ENCODE peak calls at places on chromosomes 16 and 17, in six cellular contexts. T, V, L, N, E and Z are unnamed samples.

GRCh38 chr16:75385507-75386152 is 47.7 kb downstream of the CFDP1 start:
- DNase-seq in E (no peak), T (peak; percentile 88), N (no peak), V (no peak), L (peak; percentile 80), Z (peak; percentile 25)

GRCh38 chr16:17304124-17304813 is 166.5 kb downstream of the XYLT1 start:
- DNase-seq in T (peak; percentile 17), E (no peak), V (peak; percentile 77), N (no peak), L (no peak), Z (peak; percentile 87)

GRCh38 chr16:31477220-31478216 is 5.4 kb upstream of the SLC5A2 start:
- DNase-seq in E (no peak), V (peak; percentile 93), T (no peak), N (no peak), L (peak; percentile 85), Z (no peak)

GRCh38 chr17:79294459-79295071 is 219.9 kb downstream of the ENGASE start:
- DNase-seq in N (no peak), V (peak; percentile 62), T (peak; percentile 29), E (peak; percentile 75), L (peak; percentile 91), Z (peak; percentile 4)

GRCh38 chr17:56440391-56440790 is 153.1 kb upstream of the NOG start:
- DNase-seq in V (peak; percentile 59), E (no peak), N (no peak), L (no peak), T (peak; percentile 24), Z (peak; percentile 27)

GRCh38 chr16:1494129-1494640 is 1.0 kb downstream of the TELO2 start:
- DNase-seq in V (peak; percentile 59), L (peak; percentile 47), N (no peak), E (no peak), T (peak; percentile 69), Z (no peak)

GRCh38 chr16:57742543-57742942 is 7.0 kb downstream of the KATNB1 start:
- DNase-seq in V (no peak), E (no peak), L (no peak), N (no peak), T (no peak), Z (no peak)

GRCh38 chr16:8850279-8850885 is 18.4 kb downstream of the CARHSP1 start:
- DNase-seq in V (no peak), N (peak; percentile 93), T (peak; percentile 87), L (no peak), E (no peak), Z (peak; percentile 87)

GRCh38 chr17:10729334-10730193 is at the start of gene TMEM220:
- DNase-seq in T (peak; percentile 59), N (peak; percentile 94), V (peak; percentile 62), L (peak; percentile 81), E (peak; percentile 50), Z (peak; percentile 11)

GRCh38 chr16:85635545-85636140 is 22.5 kb downstream of the GSE1 start:
- DNase-seq in L (no peak), V (no peak), E (no peak), N (no peak), T (no peak), Z (peak; percentile 66)

GRCh38 chr17:156946-157345 is 19.6 kb downstream of the SCGB1C2 start:
- DNase-seq in L (no peak), N (no peak), T (no peak), V (no peak), E (no peak), Z (no peak)

GRCh38 chr17:64355536-64356303 is 34.9 kb downstream of the PECAM1 start:
- DNase-seq in N (no peak), V (no peak), E (no peak), L (no peak), T (peak; percentile 43), Z (no peak)

GRCh38 chr16:67028555-67029248 is at the start of gene CBFB:
- DNase-seq in T (peak; percentile 89), E (peak; percentile 45), N (peak; percentile 96), V (peak; percentile 93), L (peak; percentile 94), Z (peak; percentile 37)

GRCh38 chr16:27515874-27516353 is 33.8 kb downstream of the GTF3C1 start:
- DNase-seq in N (no peak), E (peak; percentile 31), V (no peak), L (peak; percentile 32), T (no peak), Z (no peak)

GRCh38 chr16:22641030-22641671 is 130.5 kb downstream of the NPIPB5 start:
- DNase-seq in V (no peak), N (no peak), T (peak; percentile 49), L (peak; percentile 76), E (no peak), Z (peak; percentile 59)

GRCh38 chr16:65121870-65122723 is at the start of gene CDH11:
- DNase-seq in E (no peak), N (peak; percentile 91), V (no peak), L (peak; percentile 83), T (peak; percentile 82), Z (peak; percentile 46)

GRCh38 chr16:57479043-57479421 is 7.3 kb downstream of the DOK4 start:
- DNase-seq in T (no peak), V (no peak), L (no peak), N (no peak), E (no peak), Z (no peak)

GRCh38 chr16:57349212-57350031 is 9.2 kb upstream of the CCL22 start:
- DNase-seq in T (no peak), V (no peak), L (no peak), N (peak; percentile 66), E (no peak), Z (no peak)

GRCh38 chr17:34728771-34729310 is 149.5 kb downstream of the TMEM132E start:
- DNase-seq in V (no peak), E (peak; percentile 4), L (no peak), T (no peak), N (no peak), Z (no peak)

GRCh38 chr16:867421-868385 is 67.2 kb upstream of the GNG13 start:
- DNase-seq in E (no peak), L (no peak), N (no peak), T (no peak), V (no peak), Z (no peak)

GRCh38 chr17:2796164-2797140 is at the start of gene RAP1GAP2:
- DNase-seq in N (no peak), E (no peak), L (no peak), T (no peak), V (no peak), Z (no peak)

GRCh38 chr16:70693231-70693671 is 7.4 kb upstream of the MTSS2 start:
- DNase-seq in E (no peak), N (no peak), V (peak; percentile 73), T (no peak), L (peak; percentile 87), Z (no peak)

DNA sequence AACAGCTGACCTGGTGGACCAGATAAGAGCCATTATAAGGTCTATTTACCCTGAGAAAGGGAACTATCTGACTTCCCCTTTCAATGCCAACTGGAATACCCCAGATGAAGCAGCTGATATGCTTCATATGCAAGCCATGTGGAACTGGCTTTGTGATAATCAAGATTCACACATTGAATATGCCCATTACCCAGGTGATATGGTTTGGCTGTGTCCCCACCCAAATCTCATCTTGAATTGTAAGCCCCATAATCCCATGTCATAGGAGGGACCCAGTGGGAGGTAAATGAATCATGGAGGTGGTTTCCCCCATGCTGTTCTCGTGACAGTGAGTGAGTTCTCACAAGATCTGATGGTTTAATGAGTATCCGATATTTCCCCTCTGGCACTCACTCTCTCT is 42.1 kb downstream of the IKZF3 start:
- DNase-seq in N (no peak), T (no peak), L (no peak), E (no peak), V (no peak), Z (no peak)
- H3K27ac ChIP-seq in N (no peak overlapping the region), T (no peak overlapping the region), L (no peak overlapping the region), E (no peak overlapping the region), V (no peak overlapping the region), Z (no peak overlapping the region)

DNA sequence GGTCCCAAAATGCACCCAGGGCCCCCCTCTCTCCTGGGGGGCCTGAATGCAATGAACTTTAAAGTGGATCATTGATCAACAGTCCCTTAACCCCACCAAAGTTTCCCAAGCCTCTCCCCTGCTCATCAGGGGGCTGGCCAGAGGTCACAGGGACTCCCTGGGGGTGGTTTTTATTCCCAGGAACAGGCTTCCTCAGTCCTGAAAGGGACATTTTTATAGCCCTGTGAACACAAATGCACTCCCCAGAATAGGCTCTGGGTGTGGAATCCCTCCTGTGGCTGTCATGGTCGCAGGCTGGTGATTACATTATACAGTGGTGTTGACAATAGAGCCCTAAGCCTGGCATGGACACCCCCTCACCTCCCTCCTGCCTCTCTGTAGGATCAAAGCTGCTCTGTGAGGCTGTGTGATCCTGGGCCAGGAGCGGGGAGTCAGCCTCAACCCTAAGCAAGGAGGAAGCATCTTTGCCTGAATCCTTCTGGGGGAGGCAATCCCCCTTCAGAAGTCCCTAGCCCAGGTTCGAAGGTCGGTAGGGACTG is 1.4 kb upstream of the CA4 start:
- DNase-seq in V (no peak), T (no peak), E (no peak), N (no peak), L (no peak), Z (no peak)
- H3K27me3 ChIP-seq in V (peaks cover 30% of the 10 kb centered on the region), T (peaks cover 86% of the 10 kb centered on the region), E (peaks cover 12% of the 10 kb centered on the region), N (no peaks in the 10 kb centered on the region), L (peaks cover 88% of the 10 kb centered on the region), Z (peaks cover 95% of the 10 kb centered on the region)

GRCh38 chr17:41530062-41531048 is 2.2 kb upstream of the KRT19 start:
- DNase-seq in E (no peak), V (peak; percentile 93), T (peak; percentile 93), L (peak; percentile 31), N (no peak), Z (no peak)

GRCh38 chr17:41531993-41532392 is 3.9 kb upstream of the KRT19 start:
- DNase-seq in E (no peak), L (no peak), T (no peak), N (no peak), V (no peak), Z (no peak)

GRCh38 chr17:41527076-41528023 is 758 bp downstream of the KRT19 start:
- DNase-seq in E (no peak), V (no peak), N (no peak), T (no peak), L (peak; percentile 45), Z (no peak)

GRCh38 chr17:41529491-41529915 is 1.4 kb upstream of the KRT19 start:
- DNase-seq in V (peak; percentile 37), L (no peak), E (no peak), T (no peak), N (no peak), Z (no peak)

GRCh38 chr17:41528959-41529353 is 848 bp upstream of the KRT19 start:
- DNase-seq in L (no peak), T (no peak), E (no peak), N (no peak), V (peak; percentile 57), Z (no peak)
- H3K4me1 ChIP-seq in L (peaks cover 31% of the 10 kb centered on the region), T (peaks cover 11% of the 10 kb centered on the region), E (peaks cover 7% of the 10 kb centered on the region), N (peaks cover 15% of the 10 kb centered on the region), V (peaks cover 36% of the 10 kb centered on the region), Z (peaks cover 5% of the 10 kb centered on the region)

GRCh38 chr17:8360751-8361150 is 15.8 kb downstream of the KRABD2 start:
- DNase-seq in T (no peak), E (no peak), N (no peak), L (no peak), V (no peak), Z (no peak)
- H3K27ac ChIP-seq in T (no peak overlapping the region), E (no peak overlapping the region), N (peak overlapping the region; percentile 51), L (no peak overlapping the region), V (no peak overlapping the region), Z (no peak overlapping the region)